ENCODE peak calls at places on chromosomes 11 and 22, in five cellular contexts. F is H1, B is HepG2, S is K562, R is GM12878. X is an unnamed sample.

GRCh38 chr11:122138759-122139594 is 23.0 kb upstream of the BLID start:
- DNase-seq in R (no peak), F (no peak), S (no peak), B (no peak), X (no peak)

GRCh38 chr11:65501530-65502273 is 2.9 kb downstream of the MALAT1 start:
- DNase-seq in B (no peak), S (no peak), R (no peak), F (no peak), X (no peak)

GRCh38 chr11:92383430-92383829 is 158.8 kb downstream of the FAT3 start:
- DNase-seq in R (no peak), F (no peak), S (no peak), B (no peak), X (no peak)

GRCh38 chr11:66970808-66971442 is 4.2 kb upstream of the C11orf86 start:
- DNase-seq in R (no peak), B (peak; percentile 95), F (no peak), S (no peak), X (peak; percentile 8)

GRCh38 chr11:35187996-35188395 is 49.0 kb downstream of the CD44 start:
- DNase-seq in S (no peak), F (no peak), B (no peak), R (no peak), X (no peak)

GRCh38 chr11:57237204-57237681 is at the start of gene APLNR:
- DNase-seq in B (no peak), F (no peak), S (peak; percentile 81), R (no peak), X (no peak)

GRCh38 chr11:112300094-112300786 is 39.6 kb upstream of the PLET1 start:
- DNase-seq in B (no peak), F (no peak), S (no peak), R (no peak), X (no peak)

GRCh38 chr11:33001281-33001680 is 14.4 kb upstream of the DEPDC7 start:
- DNase-seq in F (no peak), R (no peak), S (no peak), B (no peak), X (no peak)

GRCh38 chr22:27540247-27540646 is 261.3 kb downstream of the MN1 start:
- DNase-seq in R (no peak), F (no peak), B (no peak), S (no peak), X (no peak)

DNA sequence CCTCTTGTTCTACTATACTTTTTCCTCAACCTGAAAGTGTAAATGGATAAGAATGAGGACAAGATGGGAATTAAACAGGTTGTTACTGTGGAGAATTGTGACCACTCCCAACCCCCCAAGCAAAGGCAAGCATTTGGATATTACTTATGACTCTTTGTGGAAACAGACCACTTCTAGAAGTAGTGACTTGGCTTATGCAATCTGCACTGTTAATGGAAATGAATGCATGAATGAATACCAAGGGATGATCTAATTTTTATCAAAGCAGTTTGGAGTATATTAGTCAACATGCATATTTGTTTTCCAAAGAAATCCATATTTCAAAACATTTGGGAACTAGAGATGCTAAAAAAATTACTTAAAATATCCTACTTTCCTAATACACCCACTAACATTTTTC is 35.3 kb downstream of the AMOTL1 start:
- DNase-seq in S (no peak), F (no peak), R (no peak), B (no peak), X (no peak)
- TF ChIP-seq CHD2 in S (no peak), F (no peak), R (no peak), B (no peak), X (no peak)

DNA sequence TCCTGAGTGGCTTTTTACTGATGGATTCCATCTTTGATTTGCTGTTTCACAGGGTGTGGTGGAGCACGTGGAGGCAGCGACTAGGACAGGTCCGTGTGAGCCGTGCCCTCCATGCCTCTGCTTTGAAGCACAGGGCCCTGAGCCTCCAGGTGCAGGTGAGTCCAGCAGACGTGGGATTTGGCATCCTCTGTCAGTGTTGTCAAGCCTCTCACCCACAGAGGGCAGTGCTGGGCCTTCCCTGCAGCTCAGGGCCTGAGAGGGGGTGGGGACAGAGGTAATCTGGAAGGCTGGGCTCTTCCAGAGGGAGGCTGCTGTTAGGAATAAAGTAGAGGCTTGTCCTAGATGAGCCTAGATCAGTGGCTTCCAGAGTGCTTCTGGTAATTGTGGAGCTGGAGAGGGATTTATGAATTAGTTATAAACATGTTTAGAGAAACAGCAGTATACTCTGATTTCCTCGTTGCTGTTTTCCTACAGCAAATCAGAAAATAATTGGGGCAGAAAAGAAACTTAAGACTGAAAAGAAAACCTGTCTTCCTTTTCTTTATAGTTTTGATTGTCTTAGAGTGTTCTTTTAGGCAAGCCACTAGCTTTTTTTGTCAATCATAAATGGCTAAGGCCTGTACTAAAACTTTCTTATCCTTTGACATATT is 65.0 kb downstream of the SFI1 start:
- DNase-seq in F (peak; percentile 89), S (peak; percentile 73), R (no peak), B (peak; percentile 81), X (peak; percentile 76)
- TF ChIP-seq POLR2AphosphoS5 in F (no peak), S (no peak), R (no peak), B (no peak), X (peak; percentile 17)

GRCh38 chr11:71545405-71545966 is 2.7 kb upstream of the KRTAP5-9 start:
- DNase-seq in F (no peak), S (no peak), R (no peak), B (no peak), X (no peak)

GRCh38 chr11:71544525-71545214 is 3.5 kb upstream of the KRTAP5-9 start:
- DNase-seq in F (no peak), R (no peak), S (no peak), B (peak; percentile 23), X (no peak)

GRCh38 chr11:71542856-71543743 is 5.1 kb upstream of the KRTAP5-9 start:
- DNase-seq in F (no peak), B (no peak), S (no peak), R (peak; percentile 17), X (peak; percentile 38)

GRCh38 chr11:71542382-71542781 is 4.6 kb downstream of the KRTAP5-8 start:
- DNase-seq in B (no peak), F (no peak), R (no peak), S (no peak), X (no peak)

DNA sequence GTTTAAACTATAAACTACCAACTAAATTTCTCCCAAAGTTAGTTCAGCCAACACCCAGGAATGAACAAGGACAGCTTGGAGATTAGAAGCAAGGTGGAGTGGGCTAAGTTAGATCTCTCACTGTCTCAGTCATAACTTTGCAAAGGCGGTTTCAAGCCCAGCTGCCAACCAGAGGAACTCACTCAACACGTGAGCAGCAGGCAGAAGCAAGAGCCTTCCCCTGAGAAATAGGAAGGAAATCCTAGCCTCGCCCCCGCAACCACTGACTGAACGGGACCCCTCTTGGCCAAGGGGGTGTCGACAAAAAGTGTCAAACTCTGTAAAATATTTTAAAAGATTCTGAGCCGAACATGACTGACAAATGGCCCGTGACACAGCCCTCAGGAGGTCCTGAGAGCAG is 4.4 kb upstream of the KRTAP5-9 start:
- DNase-seq in B (no peak), R (no peak), F (no peak), S (no peak), X (no peak)
- TF ChIP-seq GABPA in B (no peak), R (no peak), F (no peak), S (no peak), X (no peak)

GRCh38 chr11:88344869-88345268 is 7.3 kb upstream of the CTSC start:
- DNase-seq in F (no peak), R (no peak), B (no peak), S (no peak), X (no peak)

GRCh38 chr11:88345949-88346348 is 8.4 kb upstream of the CTSC start:
- DNase-seq in F (no peak), S (no peak), B (no peak), R (no peak), X (no peak)

GRCh38 chr11:88348870-88349269 is 11.3 kb upstream of the CTSC start:
- DNase-seq in B (no peak), F (no peak), S (no peak), R (no peak), X (no peak)

GRCh38 chr11:88341852-88342251 is 4.3 kb upstream of the CTSC start:
- DNase-seq in B (no peak), R (no peak), F (peak; percentile 62), S (peak; percentile 40), X (no peak)

GRCh38 chr11:88345408-88345807 is 7.9 kb upstream of the CTSC start:
- DNase-seq in B (no peak), R (no peak), S (no peak), F (no peak), X (no peak)
- TF ChIP-seq CHD2 in B (no peak), R (no peak), S (no peak), F (no peak), X (no peak)

GRCh38 chr11:72624496-72625201 is 49.6 kb downstream of the PDE2A start:
- DNase-seq in F (no peak), S (no peak), B (no peak), R (no peak), X (no peak)
- TF ChIP-seq POLR2AphosphoS5 in F (no peak), S (no peak), B (no peak), R (no peak), X (no peak)

DNA sequence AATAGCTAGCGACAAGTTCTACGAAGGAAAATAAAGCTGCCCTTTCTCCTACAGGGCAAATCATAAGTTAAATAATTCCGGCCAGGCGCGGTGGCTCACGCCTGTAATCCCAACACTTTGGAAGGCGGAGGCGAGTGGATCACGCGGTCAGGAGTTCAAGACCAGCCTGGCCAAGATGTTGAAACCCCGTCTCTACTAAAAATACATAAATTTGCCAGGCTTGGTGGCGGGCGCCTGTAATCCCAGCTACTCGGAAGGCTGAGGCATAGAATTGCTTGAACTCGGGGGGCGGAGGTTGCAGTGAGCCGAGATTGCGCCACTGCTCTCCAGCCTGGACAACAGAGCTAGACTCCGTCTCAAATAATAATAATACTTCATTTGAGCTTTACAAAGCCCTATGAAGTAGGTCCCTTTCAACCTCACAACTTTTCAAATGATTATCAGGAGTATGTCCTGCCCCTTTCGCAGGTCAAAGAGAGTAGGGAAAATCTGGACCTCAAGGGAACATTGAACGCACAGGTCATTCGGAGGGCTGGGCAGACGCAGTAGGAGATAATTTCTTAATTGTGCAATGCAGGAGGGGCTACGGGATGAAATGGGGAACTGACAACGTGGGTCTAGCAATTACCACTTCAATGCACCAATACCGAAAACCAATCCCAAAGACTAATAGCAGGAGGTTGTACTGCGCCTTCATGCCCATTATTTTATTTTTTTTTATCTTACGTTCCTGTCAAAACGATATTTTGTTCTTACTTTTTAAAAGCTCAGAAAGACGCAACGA is 590 bp downstream of the COMMD9 start:
- DNase-seq in F (no peak), R (no peak), S (peak; percentile 19), B (no peak), X (peak; percentile 21)
- TF ChIP-seq GABPA in F (no peak), R (no peak), S (no peak), B (no peak), X (no peak)

GRCh38 chr22:44403930-44404329 is 91.2 kb upstream of the SHISAL1 start:
- DNase-seq in S (no peak), R (no peak), F (no peak), B (no peak), X (no peak)
- TF ChIP-seq CHD2 in S (no peak), R (no peak), F (no peak), B (no peak), X (no peak)